ENCODE peak calls at places on chromosome 4, in nine cellular contexts. U, V, R, M, P, X, C, N and T are unnamed samples.

GRCh38 chr4:140255467-140255866 is 101.5 kb upstream of the MAML3 start:
- DNase-seq in P (no peak), U (no peak), N (no peak), R (no peak), X (no peak), C (no peak), V (no peak), M (no peak), T (no peak)

GRCh38 chr4:105710678-105711077 is 2.1 kb downstream of the GSTCD start:
- DNase-seq in M (no peak), R (no peak), X (no peak), V (no peak), U (no peak), C (peak; percentile 47), N (no peak), P (no peak), T (no peak)

GRCh38 chr4:168740686-168741085 is 243.8 kb downstream of the PALLD start:
- DNase-seq in U (no peak), X (no peak), V (no peak), C (no peak), N (no peak), R (no peak), P (no peak), M (no peak), T (no peak)

GRCh38 chr4:183200453-183200852 is 101.4 kb downstream of the WWC2 start:
- DNase-seq in C (peak; percentile 84), P (no peak), M (no peak), R (peak; percentile 68), N (no peak), X (peak; percentile 34), U (peak; percentile 93), V (peak; percentile 79), T (no peak)

GRCh38 chr4:163548481-163549243 is 54.2 kb downstream of the TMA16 start:
- DNase-seq in P (no peak), R (no peak), V (no peak), N (no peak), U (no peak), M (peak; percentile 31), X (peak; percentile 34), C (peak; percentile 29), T (no peak)

GRCh38 chr4:121308328-121308663 is 72.5 kb downstream of the QRFPR start:
- DNase-seq in C (peak; percentile 32), X (no peak), P (no peak), R (no peak), N (no peak), V (no peak), U (no peak), M (no peak), T (no peak)

GRCh38 chr4:118410143-118410542 is 57.3 kb upstream of the PRSS12 start:
- DNase-seq in M (no peak), V (no peak), U (no peak), R (no peak), X (peak; percentile 52), C (peak; percentile 44), P (no peak), N (no peak), T (no peak)

GRCh38 chr4:112170451-112170993 is 25.3 kb downstream of the FAM241A start:
- DNase-seq in P (no peak), M (no peak), U (no peak), R (peak; percentile 83), V (no peak), N (no peak), X (peak; percentile 81), C (peak; percentile 87), T (no peak)

GRCh38 chr4:52573551-52573950 is 85.5 kb downstream of the USP46 start:
- DNase-seq in M (no peak), N (no peak), P (no peak), U (no peak), R (no peak), X (no peak), V (no peak), C (no peak), T (no peak)

GRCh38 chr4:97670703-97671269 is 472.5 kb downstream of the STPG2 start:
- DNase-seq in P (no peak), N (no peak), X (no peak), U (no peak), C (no peak), V (no peak), R (no peak), M (no peak), T (no peak)

GRCh38 chr4:185865901-185866328 is 53.9 kb upstream of the SORBS2 start:
- DNase-seq in C (peak; percentile 79), X (peak; percentile 7), M (no peak), R (peak; percentile 20), N (no peak), P (peak; percentile 63), U (peak; percentile 65), V (no peak), T (no peak)

GRCh38 chr4:132001542-132001941 is 1147.6 kb upstream of the PCDH10 start:
- DNase-seq in C (peak; percentile 75), X (peak; percentile 30), M (no peak), R (peak; percentile 55), N (no peak), U (no peak), P (no peak), V (no peak), T (no peak)

GRCh38 chr4:107213410-107213809 is 177.3 kb upstream of the DKK2 start:
- DNase-seq in U (no peak), N (no peak), C (no peak), V (no peak), X (no peak), P (no peak), M (no peak), R (no peak), T (no peak)

GRCh38 chr4:71229477-71230257 is 109.2 kb upstream of the SLC4A4 start:
- DNase-seq in U (peak; percentile 39), M (no peak), N (peak; percentile 67), C (no peak), X (peak; percentile 37), R (no peak), P (peak; percentile 80), V (peak; percentile 47), T (no peak)

GRCh38 chr4:56782019-56782418 is 39.5 kb downstream of the SPINK2 start:
- DNase-seq in V (no peak), C (no peak), X (no peak), U (no peak), M (no peak), P (no peak), N (peak; percentile 23), R (no peak), T (no peak)

GRCh38 chr4:157048248-157048647 is 27.7 kb upstream of the GLRB start:
- DNase-seq in X (no peak), V (peak; percentile 47), U (no peak), P (no peak), M (peak; percentile 62), N (no peak), C (no peak), R (no peak), T (no peak)

GRCh38 chr4:169340834-169341233 is 70.1 kb upstream of the SH3RF1 start:
- DNase-seq in U (no peak), N (no peak), R (no peak), V (no peak), C (no peak), X (no peak), M (no peak), P (no peak), T (no peak)

GRCh38 chr4:132238697-132239096 is 910.4 kb upstream of the PCDH10 start:
- DNase-seq in M (no peak), C (no peak), U (no peak), N (no peak), R (no peak), V (no peak), P (no peak), X (no peak), T (no peak)

GRCh38 chr4:16122784-16123183 is 39.0 kb upstream of the PROM1 start:
- DNase-seq in X (no peak), R (no peak), C (no peak), U (no peak), N (no peak), P (no peak), V (no peak), M (no peak), T (no peak)
- H3K27ac ChIP-seq in X (no peak overlapping the region), R (no peak overlapping the region), C (no peak overlapping the region), U (peak overlapping the region; percentile 26), N (no peak overlapping the region), P (no peak overlapping the region), V (no peak overlapping the region), M (no peak overlapping the region), T (no peak overlapping the region)

GRCh38 chr4:6233943-6234342 is 33.6 kb upstream of the JAKMIP1 start:
- DNase-seq in U (no peak), N (peak; percentile 26), R (no peak), C (no peak), X (no peak), V (no peak), M (no peak), P (peak; percentile 36), T (no peak)
- H3K27ac ChIP-seq in U (no peak overlapping the region), N (no peak overlapping the region), R (no peak overlapping the region), C (no peak overlapping the region), X (no peak overlapping the region), V (no peak overlapping the region), M (no peak overlapping the region), P (no peak overlapping the region), T (no peak overlapping the region)

GRCh38 chr4:100288167-100288566 is 97.9 kb upstream of the DDIT4L start:
- DNase-seq in V (no peak), M (no peak), R (no peak), X (peak; percentile 25), P (no peak), N (no peak), U (no peak), C (peak; percentile 79), T (no peak)
- H3K27ac ChIP-seq in V (no peak overlapping the region), M (no peak overlapping the region), R (peak overlapping the region; percentile 78), X (no peak overlapping the region), P (no peak overlapping the region), N (no peak overlapping the region), U (no peak overlapping the region), C (peak overlapping the region; percentile 69), T (no peak overlapping the region)

GRCh38 chr4:26785766-26786165 is 74.9 kb upstream of the STIM2 start:
- DNase-seq in P (no peak), R (no peak), U (no peak), M (no peak), X (no peak), N (no peak), C (no peak), V (no peak), T (no peak)

GRCh38 chr4:26786916-26787315 is 73.7 kb upstream of the STIM2 start:
- DNase-seq in P (no peak), V (no peak), R (no peak), N (no peak), M (no peak), C (no peak), X (no peak), U (no peak), T (no peak)

GRCh38 chr4:26789208-26789607 is 71.4 kb upstream of the STIM2 start:
- DNase-seq in V (no peak), M (no peak), C (peak; percentile 42), N (no peak), P (no peak), U (no peak), X (no peak), R (peak; percentile 14), T (no peak)

GRCh38 chr4:26788341-26788733 is 72.3 kb upstream of the STIM2 start:
- DNase-seq in C (no peak), X (no peak), M (no peak), P (no peak), N (no peak), R (no peak), U (no peak), V (no peak), T (no peak)

GRCh38 chr4:26787461-26788340 is 72.9 kb upstream of the STIM2 start:
- DNase-seq in P (no peak), R (peak; percentile 78), X (peak; percentile 80), M (no peak), N (peak; percentile 90), V (peak; percentile 62), U (peak; percentile 75), C (peak; percentile 85), T (no peak)
- H3K27ac ChIP-seq in P (no peak overlapping the region), R (peak overlapping the region; percentile 86), X (peak overlapping the region; percentile 80), M (no peak overlapping the region), N (no peak overlapping the region), V (peak overlapping the region; percentile 1), U (peak overlapping the region; percentile 50), C (peak overlapping the region; percentile 48), T (no peak overlapping the region)